ENCODE peak calls at places on chromosomes 1 and 21, in four cellular contexts. X is anterior cingulate cortex, B is KG1, I is MCF 10A. C is an unnamed sample.

GRCh38 chr1:117673405-117673804 is 67.6 kb downstream of the TENT5C start:
- DNase-seq in B (no peak), I (peak), X (no peak), C (no peak)

GRCh38 chr1:218304281-218305039 is 19.4 kb downstream of the RRP15 start:
- DNase-seq in I (peak), X (no peak), B (peak), C (no peak)

GRCh38 chr1:92599184-92599583 is 112.5 kb upstream of the GFI1 start:
- DNase-seq in B (no peak), X (no peak), I (peak), C (no peak)

GRCh38 chr1:48923116-48923515 is 146.4 kb upstream of the BEND5 start:
- DNase-seq in B (no peak), X (no peak), I (no peak), C (no peak)

GRCh38 chr1:161089938-161090337 is 580 bp upstream of the NECTIN4 start:
- DNase-seq in X (no peak), I (no peak), B (no peak), C (no peak)

GRCh38 chr1:155005076-155005971 is 2.7 kb downstream of the ZBTB7B start:
- DNase-seq in B (no peak), X (peak), I (peak), C (peak)

GRCh38 chr21:38312822-38313221 is 56.0 kb downstream of the KCNJ15 start:
- DNase-seq in I (no peak), B (no peak), X (no peak), C (no peak)

GRCh38 chr1:160129046-160129445 is 13.5 kb downstream of the ATP1A2 start:
- DNase-seq in X (no peak), I (peak), B (no peak), C (no peak)

GRCh38 chr1:13730751-13731482 is 30.9 kb downstream of the PRDM2 start:
- DNase-seq in X (no peak), I (no peak), B (peak), C (no peak)

GRCh38 chr1:172380441-172381244 is 39.8 kb upstream of the C1orf105 start:
- DNase-seq in B (peak), X (no peak), I (no peak), C (no peak)

GRCh38 chr1:184150776-184151531 is 99.4 kb downstream of the TSEN15 start:
- DNase-seq in X (peak), I (no peak), B (no peak), C (no peak)

GRCh38 chr1:179921981-179922380 is 32.6 kb upstream of the CEP350 start:
- DNase-seq in X (no peak), B (no peak), I (no peak), C (no peak)

GRCh38 chr1:152533327-152533938 is 19.2 kb downstream of the CRCT1 start:
- DNase-seq in I (peak), B (peak), X (no peak), C (peak)

GRCh38 chr1:20111452-20111851 is 7.9 kb downstream of the PLA2G2D start:
- DNase-seq in B (no peak), I (no peak), X (no peak), C (no peak)

GRCh38 chr1:92486251-92487077 is at the start of gene GFI1:
- DNase-seq in B (no peak), I (no peak), X (no peak), C (no peak)

GRCh38 chr1:114176366-114176765 is 22.7 kb upstream of the SYT6 start:
- DNase-seq in B (no peak), X (no peak), I (no peak), C (no peak)

GRCh38 chr1:93180723-93181613 is at the start of gene CCDC18:
- DNase-seq in B (peak), X (no peak), I (no peak), C (no peak)

GRCh38 chr1:36532810-36533401 is 50.2 kb upstream of the CSF3R start:
- DNase-seq in B (no peak), X (no peak), I (no peak), C (no peak)

GRCh38 chr1:65431111-65431705 is 10.7 kb downstream of the LEPR start:
- DNase-seq in B (no peak), X (no peak), I (peak), C (no peak)

GRCh38 chr1:17561561-17561985 is 22.1 kb downstream of the ARHGEF10L start:
- DNase-seq in I (peak), B (no peak), X (no peak), C (no peak)

GRCh38 chr1:237838904-237839534 is 51.7 kb downstream of the ZP4 start:
- DNase-seq in B (no peak), I (no peak), X (no peak), C (no peak)

GRCh38 chr1:15406911-15407559 is 2.7 kb upstream of the EFHD2 start:
- DNase-seq in X (no peak), I (peak), B (no peak), C (no peak)

GRCh38 chr1:14304381-14304865 is 294.1 kb upstream of the KAZN start:
- DNase-seq in X (no peak), I (no peak), B (no peak), C (no peak)

GRCh38 chr1:31412732-31413404 is at the start of gene SERINC2:
- DNase-seq in B (no peak), I (peak), X (no peak), C (no peak)

GRCh38 chr1:39102537-39103320 is 76.6 kb downstream of the NDUFS5 start:
- DNase-seq in B (peak), I (peak), X (peak), C (peak)

GRCh38 chr1:916173-917075 is 7.3 kb upstream of the SAMD11 start:
- DNase-seq in X (no peak), B (no peak), I (no peak), C (peak)

GRCh38 chr1:172254521-172255222 is 165.8 kb upstream of the C1orf105 start:
- DNase-seq in X (no peak), I (peak), B (peak), C (no peak)

GRCh38 chr1:25501235-25502058 is 42.0 kb upstream of the LDLRAP1 start:
- DNase-seq in I (peak), X (no peak), B (no peak), C (no peak)

GRCh38 chr1:37410815-37411214 is 63.6 kb upstream of the ZC3H12A start:
- DNase-seq in I (peak), B (no peak), X (no peak), C (no peak)

GRCh38 chr1:57494679-57495078 is 70.8 kb upstream of the DAB1 start:
- DNase-seq in X (no peak), B (no peak), I (no peak), C (no peak)

GRCh38 chr1:236489710-236490377 is 33.9 kb upstream of the LGALS8 start:
- DNase-seq in X (no peak), I (peak), B (peak), C (no peak)

GRCh38 chr1:158806909-158807601 is 24.1 kb upstream of the MNDA start:
- DNase-seq in B (no peak), I (no peak), X (no peak), C (no peak)

GRCh38 chr1:100542264-100542663 is 4.3 kb downstream of the GPR88 start:
- DNase-seq in X (no peak), B (no peak), I (no peak), C (no peak)